ENCODE peak calls at places on chromosomes 1 and 21, in nine cellular contexts. F is NCI-H748 treated with DMSO at 0.1 percent for 48 hours; B is RPMI7951; G is NCI-H510A; Q is epithelial cell of proximal tubule; O is neural crest cell; C is fibroblast of mammary gland; V is H9; Y is naive thymus-derived CD8-positive, alpha-beta T cell. Z is an unnamed sample.

GRCh38 chr21:32349333-32349944 is 43.4 kb downstream of the URB1 start:
- DNase-seq in B (no peak), C (no peak), Q (no peak), F (no peak), G (no peak), V (no peak), O (no peak), Y (no peak), Z (no peak)

GRCh38 chr21:43297989-43298388 is 128.9 kb downstream of the SIK1 start:
- DNase-seq in Y (no peak), B (no peak), V (no peak), O (no peak), C (no peak), G (no peak), F (no peak), Q (no peak), Z (no peak)

GRCh38 chr1:83802450-83803152 is 196.3 kb downstream of the TTLL7 start:
- DNase-seq in F (peak), C (no peak), G (no peak), V (no peak), Q (no peak), O (no peak), B (no peak), Y (no peak), Z (no peak)

GRCh38 chr1:153616885-153617428 is 832 bp upstream of the S100A14 start:
- DNase-seq in G (no peak), O (no peak), B (no peak), Q (no peak), F (no peak), C (no peak), V (no peak), Y (no peak), Z (no peak)

GRCh38 chr1:152107984-152108898 is 7.0 kb downstream of the TCHH start:
- DNase-seq in Y (no peak), C (peak), O (no peak), G (no peak), V (peak), F (no peak), B (peak), Q (no peak), Z (no peak)

GRCh38 chr1:45892068-45892785 is 88.8 kb downstream of the MAST2 start:
- DNase-seq in Y (no peak), V (no peak), B (peak), C (peak), F (no peak), Q (peak), G (no peak), O (no peak), Z (no peak)

GRCh38 chr1:100396651-100397050 is 44.3 kb downstream of the CDC14A start:
- DNase-seq in B (no peak), O (no peak), Y (peak), F (no peak), Q (no peak), V (no peak), C (no peak), G (no peak), Z (no peak)

GRCh38 chr1:175129182-175129581 is 61.5 kb downstream of the TNN start:
- DNase-seq in F (no peak), C (peak), Q (no peak), V (no peak), B (peak), Y (no peak), O (no peak), G (no peak), Z (no peak)

GRCh38 chr1:154349121-154349520 is 23.8 kb downstream of the ATP8B2 start:
- DNase-seq in Y (no peak), V (no peak), O (no peak), F (no peak), B (no peak), G (no peak), C (no peak), Q (no peak), Z (no peak)

GRCh38 chr21:34018910-34019309 is 54.5 kb upstream of the MRPS6 start:
- DNase-seq in B (no peak), O (no peak), V (no peak), C (no peak), Q (no peak), F (no peak), G (no peak), Y (no peak), Z (no peak)

GRCh38 chr1:83530506-83530905 is 468.4 kb downstream of the TTLL7 start:
- DNase-seq in F (no peak), O (no peak), V (no peak), B (no peak), C (no peak), Y (no peak), G (no peak), Q (no peak), Z (no peak)

GRCh38 chr1:10621906-10622305 is 147.2 kb downstream of the PEX14 start:
- DNase-seq in V (peak), B (no peak), C (no peak), Q (no peak), F (no peak), G (no peak), Y (no peak), O (no peak), Z (no peak)

GRCh38 chr1:147749792-147750191 is 10.6 kb downstream of the GJA5 start:
- DNase-seq in B (no peak), Q (no peak), Y (no peak), V (no peak), F (no peak), O (no peak), C (no peak), G (no peak), Z (no peak)

GRCh38 chr1:237814319-237814924 is 76.3 kb downstream of the ZP4 start:
- DNase-seq in V (no peak), F (no peak), O (no peak), G (no peak), B (peak), C (peak), Q (no peak), Y (no peak), Z (no peak)

GRCh38 chr1:197252981-197253380 is 15.1 kb upstream of the CRB1 start:
- DNase-seq in V (no peak), Q (no peak), Y (no peak), C (no peak), B (no peak), O (no peak), G (no peak), F (no peak), Z (no peak)

GRCh38 chr1:41537257-41537656 is 52.8 kb upstream of the EDN2 start:
- DNase-seq in Y (no peak), V (no peak), O (no peak), Q (no peak), G (no peak), C (peak), B (no peak), F (no peak), Z (no peak)

Z was measured in activated effector memory CD4-positive, alpha-beta T cell treated with Interleukin-2 at 50 U/mL for 16 hours.